ENCODE peak calls at places on chromosomes 11 and 22, in seven cellular contexts. C, A, F, H, J, T and Y are unnamed samples.
A peak's percentile ranks its signal among the peaks of the same experiment; 100 is the strongest.

GRCh38 chr22:50452649-50453048 is 22.2 kb downstream of the SBF1 start:
- DNase-seq in J (no peak), H (no peak), F (no peak), C (no peak), T (no peak), A (no peak), Y (no peak)

GRCh38 chr11:1487091-1487850 is 692 bp upstream of the MOB2 start:
- DNase-seq in T (no peak), J (no peak), F (no peak), H (no peak), A (no peak), C (no peak), Y (no peak)

GRCh38 chr22:26033071-26033470 is 136.2 kb upstream of the SEZ6L start:
- DNase-seq in F (no peak), A (no peak), J (no peak), H (no peak), T (no peak), C (no peak), Y (no peak)

GRCh38 chr22:19988331-19988808 is 28.3 kb downstream of the ARVCF start:
- DNase-seq in T (no peak), A (no peak), C (no peak), F (no peak), H (no peak), J (no peak), Y (no peak)

GRCh38 chr11:122756417-122756816 is 81.9 kb upstream of the CRTAM start:
- DNase-seq in F (peak; percentile 91), H (no peak), J (no peak), T (no peak), A (no peak), C (no peak), Y (peak; percentile 39)

GRCh38 chr11:70067591-70068341 is 10.4 kb upstream of the ANO1 start:
- DNase-seq in F (no peak), T (no peak), J (no peak), H (no peak), A (peak; percentile 72), C (peak; percentile 39), Y (no peak)

GRCh38 chr11:61539958-61540357 is 31.4 kb downstream of the LRRC10B start:
- DNase-seq in J (no peak), T (no peak), H (no peak), C (no peak), F (no peak), A (no peak), Y (no peak)

GRCh38 chr22:16608931-16609330 is 16.3 kb upstream of the CCT8L2 start:
- DNase-seq in F (no peak), J (no peak), A (no peak), H (no peak), T (no peak), C (no peak), Y (peak; percentile 4)

GRCh38 chr22:36086170-36086490 is 57.5 kb upstream of the RBFOX2 start:
- DNase-seq in A (peak; percentile 32), C (no peak), H (no peak), F (no peak), T (no peak), J (no peak), Y (no peak)

GRCh38 chr11:132080121-132080520 is 709.7 kb downstream of the NTM start:
- DNase-seq in J (no peak), A (no peak), C (no peak), T (no peak), F (no peak), H (no peak), Y (no peak)

GRCh38 chr11:74462009-74462408 is 5.3 kb downstream of the KCNE3 start:
- DNase-seq in A (peak; percentile 24), F (no peak), C (peak; percentile 87), J (no peak), T (no peak), H (no peak), Y (no peak)

GRCh38 chr11:57618438-57618837 is 21.0 kb downstream of the SERPING1 start:
- DNase-seq in H (no peak), A (no peak), T (no peak), J (no peak), C (peak; percentile 65), F (no peak), Y (no peak)

GRCh38 chr11:128022007-128022368 is 565.4 kb downstream of the ETS1 start:
- DNase-seq in J (no peak), C (no peak), H (no peak), T (peak; percentile 61), F (no peak), A (no peak), Y (no peak)

GRCh38 chr11:117826832-117827231 is 2.3 kb upstream of the FXYD2 start:
- DNase-seq in F (no peak), A (no peak), H (no peak), T (no peak), C (no peak), J (no peak), Y (no peak)

GRCh38 chr11:67051494-67051893 is 5.2 kb upstream of the RHOD start:
- DNase-seq in C (no peak), H (no peak), A (no peak), T (no peak), J (no peak), F (no peak), Y (no peak)

GRCh38 chr11:35525501-35526175 is at the start of gene PAMR1:
- DNase-seq in T (peak; percentile 82), A (peak; percentile 23), F (no peak), J (peak; percentile 27), C (peak; percentile 44), H (peak; percentile 75), Y (peak; percentile 42)

GRCh38 chr22:36413022-36413770 is 25.4 kb upstream of the MYH9 start:
- DNase-seq in F (no peak), J (no peak), C (no peak), H (no peak), A (no peak), T (no peak), Y (no peak)

DNA sequence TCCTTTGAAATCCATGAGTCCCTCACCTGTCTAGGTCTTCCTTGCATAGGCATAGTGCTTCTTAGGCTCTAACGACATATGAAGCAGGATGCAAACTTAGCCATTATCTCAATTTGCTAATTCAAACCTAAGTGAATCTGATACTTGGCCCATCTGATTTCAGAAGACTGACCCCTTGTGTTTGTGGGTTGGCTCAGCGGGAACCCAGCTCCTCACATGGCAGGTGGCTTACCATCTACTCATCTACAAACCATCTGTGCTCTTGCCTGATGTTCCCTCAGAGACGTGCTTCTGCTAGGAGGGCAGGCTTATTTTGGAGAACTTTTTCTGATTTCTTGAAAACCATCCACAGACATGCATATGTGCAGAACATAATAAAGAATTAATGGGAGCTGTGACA is 15.2 kb downstream of the ELMOD1 start:
- DNase-seq in A (no peak), F (no peak), T (no peak), H (no peak), C (no peak), J (no peak), Y (no peak)
- TF ChIP-seq CTCF in A (no peak), F (peak; percentile 48), T (peak; percentile 21), H (no peak), C (no peak), J (no peak), Y (peak; percentile 12)

GRCh38 chr11:79157738-79158137 is 283.1 kb downstream of the TENM4 start:
- DNase-seq in T (no peak), A (no peak), H (no peak), J (no peak), F (no peak), C (no peak), Y (no peak)

GRCh38 chr11:79156031-79156430 is 284.8 kb downstream of the TENM4 start:
- DNase-seq in H (no peak), T (no peak), C (peak; percentile 60), A (no peak), J (no peak), F (no peak), Y (no peak)

GRCh38 chr11:79155237-79155636 is 285.6 kb downstream of the TENM4 start:
- DNase-seq in H (no peak), J (no peak), A (no peak), C (no peak), T (no peak), F (no peak), Y (no peak)

GRCh38 chr11:79160786-79161403 is 279.9 kb downstream of the TENM4 start:
- DNase-seq in C (no peak), H (peak; percentile 20), J (no peak), A (no peak), T (peak; percentile 23), F (no peak), Y (no peak)

GRCh38 chr11:79159657-79160450 is 281.0 kb downstream of the TENM4 start:
- DNase-seq in F (no peak), T (no peak), J (no peak), H (no peak), A (no peak), C (no peak), Y (no peak)
- TF ChIP-seq CTCF in F (peak; percentile 32), T (peak; percentile 18), J (peak; percentile 42), H (no peak), A (no peak), C (peak; percentile 6), Y (peak; percentile 6)

GRCh38 chr11:97814325-97814959 is 1206.3 kb upstream of the CNTN5 start:
- DNase-seq in H (no peak), F (no peak), J (no peak), T (no peak), C (no peak), A (no peak), Y (no peak)
- TF ChIP-seq CTCF in H (no peak), F (no peak), J (no peak), T (no peak), C (no peak), A (no peak), Y (no peak)

GRCh38 chr11:111399187-111400031 is 20.3 kb upstream of the POU2AF1 start:
- DNase-seq in F (peak; percentile 72), A (no peak), C (no peak), T (no peak), H (no peak), J (no peak), Y (no peak)
- TF ChIP-seq CTCF in F (peak; percentile 79), A (no peak), C (no peak), T (no peak), H (no peak), J (no peak), Y (peak; percentile 45)

GRCh38 chr11:3809624-3809928 is 1.2 kb downstream of the PGAP2 start:
- DNase-seq in C (no peak), J (no peak), F (no peak), H (no peak), A (no peak), T (no peak), Y (no peak)
- TF ChIP-seq CTCF in C (no peak), J (no peak), F (no peak), H (no peak), A (no peak), T (no peak), Y (no peak)

GRCh38 chr11:119273721-119274120 is 43.2 kb downstream of the MCAM start:
- DNase-seq in A (no peak), H (no peak), C (no peak), T (no peak), F (no peak), J (no peak), Y (no peak)

GRCh38 chr11:119282495-119282894 is 34.4 kb downstream of the MCAM start:
- DNase-seq in F (no peak), C (no peak), T (no peak), A (no peak), H (no peak), J (no peak), Y (no peak)

DNA sequence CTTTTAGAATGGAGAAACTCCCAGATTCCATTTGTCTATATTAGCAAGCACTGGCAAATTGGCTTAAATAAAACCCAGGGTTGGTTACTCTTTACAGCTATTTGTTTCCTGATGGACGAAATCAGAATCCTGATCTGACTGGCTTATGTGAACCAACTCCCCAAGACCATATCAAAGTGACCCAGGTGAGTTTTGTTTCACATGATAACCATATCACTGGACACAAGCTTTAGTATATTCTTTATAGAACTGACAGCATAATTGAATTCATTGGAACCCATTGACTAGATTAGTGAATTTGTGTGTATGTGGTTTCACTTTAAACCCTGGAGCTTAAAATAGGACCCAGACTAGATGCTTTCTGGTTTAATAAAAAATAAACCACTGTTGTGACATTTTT is 39.3 kb downstream of the MCAM start:
- DNase-seq in C (no peak), A (no peak), F (no peak), H (no peak), T (no peak), J (no peak), Y (no peak)
- TF ChIP-seq CTCF in C (no peak), A (no peak), F (no peak), H (no peak), T (no peak), J (no peak), Y (no peak)